ENCODE peak calls at places on chromosomes 13 and 19, in ten cellular contexts. F is heart left ventricle, U is breast epithelium, R is lower leg skin, C is erythroblast, A is spleen, S is ovary, I is HepG2, E is H54, H is NB4. D is an unnamed sample.
A peak's percentile ranks its signal among the peaks of the same experiment; 100 is the strongest.

GRCh38 chr13:28035146-28035782 is 46.8 kb upstream of the URAD start:
- DNase-seq in F (no peak), U (no peak), R (no peak), C (no peak), A (no peak), S (no peak), I (no peak), E (no peak), H (peak; percentile 66), D (no peak)

GRCh38 chr19:50565984-50566903 is 2.0 kb downstream of the LRRC4B start:
- DNase-seq in F (no peak), U (no peak), R (no peak), C (no peak), A (no peak), S (no peak), I (no peak), E (no peak), H (no peak), D (peak; percentile 43)

GRCh38 chr13:113649212-113649611 is 8.8 kb downstream of the ATP4B start:
- DNase-seq in F (no peak), U (peak; percentile 12), R (peak; percentile 78), C (no peak), A (peak; percentile 63), S (no peak), I (no peak), E (no peak), H (no peak), D (peak; percentile 32)

GRCh38 chr19:43437712-43438111 is 23.0 kb downstream of the TEX101 start:
- DNase-seq in F (no peak), U (no peak), R (no peak), C (no peak), A (no peak), S (no peak), I (no peak), E (no peak), H (no peak), D (no peak)

GRCh38 chr13:49539313-49539712 is 43.6 kb downstream of the PHF11 start:
- DNase-seq in F (no peak), U (no peak), R (no peak), C (no peak), A (no peak), S (peak; percentile 26), I (no peak), E (no peak), H (no peak), D (no peak)

GRCh38 chr19:42919757-42920079 is 2.0 kb upstream of the PSG6 start:
- DNase-seq in F (no peak), U (no peak), R (no peak), C (no peak), A (no peak), S (no peak), I (no peak), E (no peak), H (no peak), D (no peak)

GRCh38 chr13:96141032-96141431 is 51.1 kb downstream of the HS6ST3 start:
- DNase-seq in F (no peak), U (no peak), R (no peak), C (no peak), A (no peak), S (no peak), I (peak; percentile 20), E (no peak), H (peak; percentile 35), D (no peak)

GRCh38 chr13:51997641-51998330 is 13.5 kb downstream of the ATP7B start:
- DNase-seq in F (no peak), U (no peak), R (no peak), C (no peak), A (no peak), S (no peak), I (peak; percentile 90), E (no peak), H (no peak), D (no peak)

GRCh38 chr13:100100115-100100879 is 11.4 kb downstream of the PCCA start:
- DNase-seq in F (no peak), U (no peak), R (no peak), C (no peak), A (no peak), S (peak; percentile 70), I (peak; percentile 71), E (peak; percentile 71), H (no peak), D (peak; percentile 76)

GRCh38 chr19:4144666-4145261 is 8.7 kb upstream of the CREB3L3 start:
- DNase-seq in F (no peak), U (no peak), R (no peak), C (peak; percentile 59), A (no peak), S (no peak), I (no peak), E (peak; percentile 72), H (no peak), D (no peak)

DNA sequence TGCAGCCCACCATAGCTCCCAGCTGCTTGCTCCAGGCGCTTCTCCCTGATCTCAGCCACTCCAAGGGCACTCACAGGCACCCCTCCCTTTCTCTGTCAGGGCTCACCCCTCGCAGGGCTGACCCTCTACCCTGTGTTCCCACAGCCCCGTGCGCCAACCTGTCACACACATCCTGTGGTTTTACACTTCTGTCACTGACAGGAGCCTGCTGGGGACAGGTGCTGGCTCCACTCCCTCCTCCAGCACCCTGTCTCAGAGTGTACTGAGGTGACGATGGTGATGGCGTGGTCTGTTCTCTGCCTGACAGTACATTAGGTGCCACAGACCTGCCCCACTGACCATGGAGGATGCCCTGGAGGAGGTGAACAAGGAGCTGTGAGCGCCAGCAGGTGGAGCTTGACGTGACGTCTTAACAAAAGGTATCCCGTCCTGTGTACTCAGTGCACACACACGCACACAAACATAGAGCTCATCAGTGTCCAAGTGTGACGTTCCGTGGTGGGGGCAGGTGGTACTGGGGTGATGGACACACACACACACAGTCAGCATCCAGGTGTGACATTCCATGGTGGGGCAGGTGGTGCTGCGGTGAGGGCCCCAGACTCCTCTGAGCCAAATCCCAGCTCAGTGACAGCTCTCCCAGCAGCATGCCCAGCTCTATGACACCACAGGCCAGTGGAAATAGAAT is 20.9 kb downstream of the C19orf44 start:
- DNase-seq in F (no peak), U (no peak), R (no peak), C (no peak), A (no peak), S (no peak), I (no peak), E (no peak), H (no peak), D (no peak)
- TF ChIP-seq POLR2A in F (no peak), U (no peak), R (no peak), C (no peak), A (no peak), S (no peak), I (no peak), E (no peak), H (no peak), D (no peak)

GRCh38 chr19:19270749-19271571 is 2.1 kb downstream of the TM6SF2 start:
- DNase-seq in F (no peak), U (no peak), R (no peak), C (no peak), A (no peak), S (no peak), I (no peak), E (no peak), H (no peak), D (no peak)

GRCh38 chr19:19269952-19270694 is 3.0 kb downstream of the TM6SF2 start:
- DNase-seq in F (no peak), U (no peak), R (no peak), C (no peak), A (no peak), S (no peak), I (no peak), E (no peak), H (no peak), D (no peak)

GRCh38 chr19:19274146-19274545 is 1.0 kb upstream of the TM6SF2 start:
- DNase-seq in F (no peak), U (no peak), R (no peak), C (no peak), A (no peak), S (no peak), I (no peak), E (no peak), H (no peak), D (no peak)

GRCh38 chr19:19274716-19275115 is 1.6 kb upstream of the TM6SF2 start:
- DNase-seq in F (no peak), U (no peak), R (no peak), C (no peak), A (no peak), S (no peak), I (no peak), E (no peak), H (no peak), D (peak; percentile 93)

GRCh38 chr19:19271828-19272599 is 1.1 kb downstream of the TM6SF2 start:
- DNase-seq in F (no peak), U (no peak), R (no peak), C (no peak), A (no peak), S (no peak), I (no peak), E (no peak), H (no peak), D (no peak)
- TF ChIP-seq POLR2A in F (no peak), U (no peak), R (no peak), C (no peak), A (no peak), S (no peak), I (no peak), E (no peak), H (no peak), D (no peak)

DNA sequence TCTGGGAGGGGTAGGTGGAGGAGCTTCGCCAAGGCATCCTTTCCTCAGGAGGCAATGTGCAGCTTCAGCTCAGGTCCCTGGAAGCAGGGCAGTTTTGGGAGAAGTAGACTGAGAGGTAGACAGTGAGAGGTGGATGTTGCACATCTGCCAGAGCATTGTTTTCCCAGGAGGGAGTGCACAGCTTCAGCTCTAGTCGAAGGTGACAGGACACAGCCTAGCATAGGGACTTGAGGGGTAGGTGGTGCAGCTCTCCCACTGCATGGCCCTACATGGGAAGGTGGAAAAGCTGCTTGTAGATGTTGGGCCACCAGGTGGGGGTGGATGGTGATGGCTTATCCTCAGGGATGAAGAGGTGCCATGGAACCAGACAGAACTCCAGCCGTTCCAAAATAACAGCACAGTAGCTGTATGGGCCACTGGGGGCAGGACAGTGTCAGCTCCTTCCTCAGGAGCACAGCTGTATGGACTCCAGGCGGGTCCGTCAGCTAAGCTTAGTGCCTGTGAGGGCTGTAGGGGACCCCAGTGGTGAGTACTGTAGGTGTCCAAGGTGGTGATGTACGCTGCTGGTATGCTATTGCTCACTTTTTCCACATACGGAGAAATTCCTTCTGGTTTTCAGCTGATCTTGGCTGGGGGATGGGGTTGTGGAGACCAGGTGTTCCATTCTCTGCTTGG is 17.4 kb upstream of the ZNF543 start:
- DNase-seq in F (no peak), U (no peak), R (no peak), C (no peak), A (no peak), S (no peak), I (no peak), E (no peak), H (no peak), D (no peak)
- TF ChIP-seq POLR2A in F (no peak), U (no peak), R (no peak), C (no peak), A (no peak), S (no peak), I (no peak), E (no peak), H (no peak), D (no peak)

GRCh38 chr19:40690050-40690698 is at the start of gene NUMBL:
- DNase-seq in F (no peak), U (no peak), R (no peak), C (no peak), A (no peak), S (no peak), I (no peak), E (no peak), H (no peak), D (no peak)
- TF ChIP-seq POLR2A in F (no peak), U (no peak), R (no peak), C (no peak), A (no peak), S (peak; percentile 74), I (no peak), E (no peak), H (no peak), D (peak; percentile 13)